ENCODE peak calls at places on chromosomes 2 and 18, in five cellular contexts. One of them, this sample, is unnamed.
A peak's percentile ranks its signal among the peaks of the same experiment; 100 is the strongest.

GRCh38 chr2:101770672-101771071 is 73.2 kb downstream of the MAP4K4 start:
- DNase-seq in tibial nerve: no peak
- DNase-seq in neural progenitor cell: peak; percentile 69
- DNase-seq in CD4-positive, alpha-beta T cell: no peak
- DNase-seq in RWPE2: no peak
- DNase-seq in this sample: no peak

GRCh38 chr2:88265352-88265960 is 95.3 kb downstream of the THNSL2 start:
- DNase-seq in neural progenitor cell: no peak
- DNase-seq in RWPE2: no peak
- DNase-seq in CD4-positive, alpha-beta T cell: no peak
- DNase-seq in tibial nerve: peak; percentile 6
- DNase-seq in this sample: peak; percentile 18

GRCh38 chr2:212032536-212033219 is 505.9 kb downstream of the ERBB4 start:
- DNase-seq in RWPE2: no peak
- DNase-seq in tibial nerve: no peak
- DNase-seq in CD4-positive, alpha-beta T cell: no peak
- DNase-seq in neural progenitor cell: no peak
- DNase-seq in this sample: no peak

GRCh38 chr2:241752253-241752652 is 17.8 kb downstream of the D2HGDH start:
- DNase-seq in neural progenitor cell: no peak
- DNase-seq in tibial nerve: no peak
- DNase-seq in CD4-positive, alpha-beta T cell: no peak
- DNase-seq in RWPE2: no peak
- DNase-seq in this sample: no peak

GRCh38 chr2:8543412-8544167 is 138.3 kb upstream of the ID2 start:
- DNase-seq in neural progenitor cell: no peak
- DNase-seq in RWPE2: peak; percentile 42
- DNase-seq in tibial nerve: peak; percentile 33
- DNase-seq in CD4-positive, alpha-beta T cell: no peak
- DNase-seq in this sample: no peak

GRCh38 chr18:76968073-76968472 is 145.7 kb downstream of the ZNF236 start:
- DNase-seq in CD4-positive, alpha-beta T cell: no peak
- DNase-seq in neural progenitor cell: peak; percentile 48
- DNase-seq in tibial nerve: no peak
- DNase-seq in RWPE2: no peak
- DNase-seq in this sample: no peak

GRCh38 chr18:35707674-35708073 is 126.1 kb downstream of the GALNT1 start:
- DNase-seq in RWPE2: no peak
- DNase-seq in neural progenitor cell: peak; percentile 30
- DNase-seq in CD4-positive, alpha-beta T cell: no peak
- DNase-seq in tibial nerve: no peak
- DNase-seq in this sample: no peak

GRCh38 chr18:12027046-12027445 is 45.7 kb downstream of the IMPA2 start:
- DNase-seq in tibial nerve: no peak
- DNase-seq in CD4-positive, alpha-beta T cell: no peak
- DNase-seq in RWPE2: no peak
- DNase-seq in neural progenitor cell: no peak
- DNase-seq in this sample: no peak

GRCh38 chr2:144453486-144454158 is 66.3 kb downstream of the ZEB2 start:
- DNase-seq in neural progenitor cell: no peak
- DNase-seq in CD4-positive, alpha-beta T cell: no peak
- DNase-seq in RWPE2: no peak
- DNase-seq in tibial nerve: no peak
- DNase-seq in this sample: no peak

GRCh38 chr18:45637546-45638327 is 22.5 kb downstream of the SLC14A2 start:
- DNase-seq in neural progenitor cell: no peak
- DNase-seq in RWPE2: no peak
- DNase-seq in tibial nerve: peak; percentile 33
- DNase-seq in CD4-positive, alpha-beta T cell: no peak
- DNase-seq in this sample: no peak

DNA sequence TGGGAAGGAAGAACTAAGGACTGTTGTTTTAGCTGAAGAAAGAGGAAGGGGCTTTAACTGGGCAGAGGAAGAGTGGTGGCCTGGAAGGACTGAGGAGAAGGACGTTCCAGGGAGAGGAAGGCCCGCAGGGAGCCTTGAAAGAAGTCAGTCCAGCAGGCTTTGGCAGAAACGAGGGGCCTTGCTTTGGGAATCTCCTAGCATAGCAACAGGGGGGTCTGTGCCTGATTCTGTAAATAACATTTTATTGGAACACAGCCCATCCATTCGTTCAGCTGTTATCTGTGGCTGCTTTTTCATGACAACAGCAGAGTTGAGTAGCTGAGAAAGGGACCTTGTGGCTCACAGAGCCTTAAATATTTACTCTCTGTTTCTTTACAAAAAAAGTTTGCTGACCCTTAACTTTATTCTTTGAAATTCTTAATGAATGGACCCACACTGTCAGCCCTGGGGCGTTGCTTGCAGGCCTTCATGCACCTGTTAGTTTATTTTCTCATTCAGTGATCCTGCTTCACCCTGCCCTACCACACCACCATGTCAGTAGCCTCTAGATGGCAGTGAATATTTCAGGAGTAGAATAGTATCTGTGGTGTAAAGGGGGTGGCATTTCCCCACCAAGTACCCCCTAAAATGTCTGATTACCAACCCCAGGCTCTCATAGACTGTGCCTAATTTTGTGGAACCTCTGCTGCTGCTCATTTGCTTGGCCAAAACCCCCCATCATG is 60.9 kb downstream of the MGAT5 start:
- DNase-seq in CD4-positive, alpha-beta T cell: no peak
- DNase-seq in neural progenitor cell: no peak
- DNase-seq in tibial nerve: no peak
- DNase-seq in RWPE2: no peak
- DNase-seq in this sample: no peak
- TF ChIP-seq CTCF in CD4-positive, alpha-beta T cell: no peak
- TF ChIP-seq CTCF in neural progenitor cell: no peak
- TF ChIP-seq CTCF in tibial nerve: no peak
- TF ChIP-seq CTCF in RWPE2: no peak
- TF ChIP-seq CTCF in this sample: peak; percentile 9

GRCh38 chr2:28929581-28929980 is 35.1 kb downstream of the WDR43 start:
- DNase-seq in tibial nerve: no peak
- DNase-seq in RWPE2: no peak
- DNase-seq in neural progenitor cell: no peak
- DNase-seq in CD4-positive, alpha-beta T cell: no peak
- DNase-seq in this sample: no peak

GRCh38 chr2:28927878-28928277 is 33.4 kb downstream of the WDR43 start:
- DNase-seq in CD4-positive, alpha-beta T cell: no peak
- DNase-seq in RWPE2: no peak
- DNase-seq in tibial nerve: no peak
- DNase-seq in neural progenitor cell: no peak
- DNase-seq in this sample: no peak

GRCh38 chr2:28927469-28927868 is 33.0 kb downstream of the WDR43 start:
- DNase-seq in neural progenitor cell: no peak
- DNase-seq in RWPE2: no peak
- DNase-seq in CD4-positive, alpha-beta T cell: no peak
- DNase-seq in tibial nerve: no peak
- DNase-seq in this sample: no peak

GRCh38 chr2:28926837-28927236 is 32.4 kb downstream of the WDR43 start:
- DNase-seq in neural progenitor cell: no peak
- DNase-seq in CD4-positive, alpha-beta T cell: no peak
- DNase-seq in RWPE2: no peak
- DNase-seq in tibial nerve: no peak
- DNase-seq in this sample: no peak
- H3K27ac ChIP-seq in neural progenitor cell: no peak overlapping the region
- H3K27ac ChIP-seq in CD4-positive, alpha-beta T cell: no peak overlapping the region
- H3K27ac ChIP-seq in RWPE2: peak overlapping the region; percentile 14
- H3K27ac ChIP-seq in tibial nerve: no peak overlapping the region
- H3K27ac ChIP-seq in this sample: no peak overlapping the region

GRCh38 chr18:44321868-44322590 is 358.7 kb upstream of the SETBP1 start:
- DNase-seq in CD4-positive, alpha-beta T cell: no peak
- DNase-seq in RWPE2: no peak
- DNase-seq in neural progenitor cell: no peak
- DNase-seq in tibial nerve: no peak
- DNase-seq in this sample: no peak

GRCh38 chr18:44320619-44321460 is 359.8 kb upstream of the SETBP1 start:
- DNase-seq in CD4-positive, alpha-beta T cell: no peak
- DNase-seq in tibial nerve: no peak
- DNase-seq in RWPE2: no peak
- DNase-seq in neural progenitor cell: no peak
- DNase-seq in this sample: no peak

GRCh38 chr18:44323125-44323524 is 357.6 kb upstream of the SETBP1 start:
- DNase-seq in tibial nerve: no peak
- DNase-seq in CD4-positive, alpha-beta T cell: no peak
- DNase-seq in neural progenitor cell: no peak
- DNase-seq in RWPE2: no peak
- DNase-seq in this sample: no peak

GRCh38 chr18:44324361-44324760 is 356.3 kb upstream of the SETBP1 start:
- DNase-seq in CD4-positive, alpha-beta T cell: no peak
- DNase-seq in neural progenitor cell: no peak
- DNase-seq in RWPE2: no peak
- DNase-seq in tibial nerve: no peak
- DNase-seq in this sample: no peak

DNA sequence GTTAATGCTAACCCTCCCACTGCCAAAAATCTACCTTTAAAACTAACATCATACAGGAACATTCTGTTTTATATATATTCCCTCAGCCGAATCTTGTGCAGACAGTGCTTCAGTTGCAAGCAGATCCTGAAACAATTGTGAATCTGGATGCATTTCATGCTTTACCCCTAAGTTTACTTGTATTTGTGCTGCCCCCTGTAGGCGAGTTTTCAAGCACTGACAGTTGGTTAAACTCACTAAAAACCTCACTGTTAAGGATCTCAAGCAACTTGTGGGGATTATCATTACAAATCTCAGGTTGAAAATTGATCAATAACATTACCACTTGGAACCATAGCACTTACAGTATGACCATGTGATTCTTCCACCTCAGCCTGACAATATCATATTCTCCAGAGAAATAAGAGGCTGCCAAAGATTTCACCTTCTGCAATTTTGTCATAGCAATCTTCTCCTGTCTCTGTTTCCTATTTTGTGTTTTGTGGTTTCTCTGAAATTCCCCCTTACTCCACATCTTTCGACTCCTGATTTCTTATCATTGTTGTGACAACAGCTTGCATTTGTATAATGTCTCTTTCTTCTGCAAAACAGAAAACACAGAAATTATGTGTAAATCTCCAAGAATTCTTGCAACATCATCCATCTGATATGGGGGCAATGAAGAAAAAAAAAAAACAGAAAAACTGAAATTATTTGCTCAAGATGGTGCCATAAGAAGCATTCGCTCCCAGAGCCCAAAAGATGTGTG is 354.6 kb upstream of the SETBP1 start:
- DNase-seq in RWPE2: no peak
- DNase-seq in CD4-positive, alpha-beta T cell: no peak
- DNase-seq in tibial nerve: peak; percentile 88
- DNase-seq in neural progenitor cell: peak; percentile 87
- DNase-seq in this sample: no peak
- TF ChIP-seq CTCF in RWPE2: peak; percentile 69
- TF ChIP-seq CTCF in CD4-positive, alpha-beta T cell: no peak
- TF ChIP-seq CTCF in tibial nerve: no peak
- TF ChIP-seq CTCF in neural progenitor cell: peak; percentile 83
- TF ChIP-seq CTCF in this sample: peak; percentile 43

GRCh38 chr2:33363599-33364300 is 112.7 kb upstream of the RASGRP3 start:
- DNase-seq in tibial nerve: no peak
- DNase-seq in CD4-positive, alpha-beta T cell: no peak
- DNase-seq in RWPE2: no peak
- DNase-seq in neural progenitor cell: no peak
- DNase-seq in this sample: no peak
- H3K27ac ChIP-seq in tibial nerve: no peak overlapping the region
- H3K27ac ChIP-seq in CD4-positive, alpha-beta T cell: no peak overlapping the region
- H3K27ac ChIP-seq in RWPE2: peak overlapping the region; percentile 26
- H3K27ac ChIP-seq in neural progenitor cell: no peak overlapping the region
- H3K27ac ChIP-seq in this sample: no peak overlapping the region

DNA sequence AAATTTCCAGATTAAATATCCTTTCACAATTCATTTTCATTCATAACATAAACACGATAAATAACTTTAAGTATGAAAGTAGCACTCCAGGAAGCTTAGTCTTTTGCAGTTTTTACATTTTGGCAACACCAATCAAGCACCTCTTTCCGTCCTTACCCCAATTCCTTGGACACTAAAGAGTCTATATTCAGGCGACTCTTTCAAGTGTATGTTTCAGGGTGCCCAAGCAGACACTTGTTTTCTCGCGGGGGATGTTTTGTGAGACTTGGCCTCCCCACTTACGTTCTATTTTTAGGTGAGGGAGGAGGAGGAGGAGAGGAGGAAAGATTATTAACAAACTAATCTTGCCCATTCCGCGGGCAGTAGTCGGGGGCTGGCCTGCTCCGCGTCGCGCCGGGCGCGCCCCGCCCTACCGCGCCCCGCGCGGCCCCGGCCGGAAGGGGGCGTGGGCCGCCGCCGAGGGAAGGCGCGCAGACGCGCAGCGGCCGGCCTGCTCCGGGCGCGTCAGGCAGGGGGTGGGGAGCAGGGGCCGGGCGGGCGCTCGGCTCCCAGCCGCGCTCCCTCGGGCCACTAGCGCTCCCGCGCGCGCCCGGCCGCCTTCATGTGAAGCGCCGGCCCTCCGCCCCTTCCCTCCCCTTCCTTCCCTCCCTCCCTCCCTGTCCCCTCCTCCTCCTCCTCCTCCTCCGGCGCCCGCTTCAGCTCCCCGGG is at the start of gene ITPRID2:
- DNase-seq in neural progenitor cell: peak; percentile 94
- DNase-seq in CD4-positive, alpha-beta T cell: peak; percentile 41
- DNase-seq in RWPE2: peak; percentile 80
- DNase-seq in tibial nerve: peak; percentile 69
- DNase-seq in this sample: peak; percentile 65
- TF ChIP-seq CTCF in neural progenitor cell: peak; percentile 29
- TF ChIP-seq CTCF in CD4-positive, alpha-beta T cell: no peak
- TF ChIP-seq CTCF in RWPE2: no peak
- TF ChIP-seq CTCF in tibial nerve: peak; percentile 69
- TF ChIP-seq CTCF in this sample: peak; percentile 23

DNA sequence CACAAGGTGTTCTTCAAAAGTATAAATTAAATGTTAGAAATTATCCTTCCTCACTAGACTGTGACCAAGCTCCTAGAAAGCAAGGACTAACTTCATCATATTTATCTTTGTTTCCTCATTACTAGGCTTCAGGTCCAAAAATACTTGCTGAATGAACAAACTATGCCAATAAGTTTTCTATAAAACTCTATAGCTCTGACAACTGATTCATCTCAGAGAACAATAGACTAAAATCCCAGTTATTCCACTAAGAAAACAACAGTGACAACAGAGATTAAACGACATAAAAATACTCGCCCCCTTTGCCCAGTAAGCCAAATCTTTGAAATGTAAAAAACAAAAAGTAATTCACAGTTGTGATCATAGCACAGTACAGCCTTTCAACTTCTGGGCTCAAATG is 13.6 kb downstream of the TLK1 start:
- DNase-seq in neural progenitor cell: no peak
- DNase-seq in RWPE2: no peak
- DNase-seq in tibial nerve: no peak
- DNase-seq in CD4-positive, alpha-beta T cell: no peak
- DNase-seq in this sample: no peak
- H3K27ac ChIP-seq in neural progenitor cell: peak overlapping the region; percentile 39
- H3K27ac ChIP-seq in RWPE2: peak overlapping the region; percentile 34
- H3K27ac ChIP-seq in tibial nerve: no peak overlapping the region
- H3K27ac ChIP-seq in CD4-positive, alpha-beta T cell: no peak overlapping the region
- H3K27ac ChIP-seq in this sample: no peak overlapping the region

GRCh38 chr18:79639072-79639829 is 40.4 kb upstream of the CTDP1 start:
- DNase-seq in tibial nerve: no peak
- DNase-seq in neural progenitor cell: no peak
- DNase-seq in RWPE2: no peak
- DNase-seq in CD4-positive, alpha-beta T cell: no peak
- DNase-seq in this sample: no peak
- TF ChIP-seq CTCF in tibial nerve: no peak
- TF ChIP-seq CTCF in neural progenitor cell: no peak
- TF ChIP-seq CTCF in RWPE2: no peak
- TF ChIP-seq CTCF in CD4-positive, alpha-beta T cell: no peak
- TF ChIP-seq CTCF in this sample: no peak

GRCh38 chr2:23492941-23493340 is 108.0 kb downstream of the KLHL29 start:
- DNase-seq in RWPE2: no peak
- DNase-seq in CD4-positive, alpha-beta T cell: no peak
- DNase-seq in tibial nerve: no peak
- DNase-seq in neural progenitor cell: no peak
- DNase-seq in this sample: no peak
- H3K27ac ChIP-seq in RWPE2: no peak overlapping the region
- H3K27ac ChIP-seq in CD4-positive, alpha-beta T cell: no peak overlapping the region
- H3K27ac ChIP-seq in tibial nerve: peak overlapping the region; percentile 65
- H3K27ac ChIP-seq in neural progenitor cell: no peak overlapping the region
- H3K27ac ChIP-seq in this sample: no peak overlapping the region

This sample was measured in dorsolateral prefrontal cortex.